ENCODE peak calls at places on chromosomes 11 and 22, in ten cellular contexts. P is GM23338, Y is spleen, Z is suprapubic skin, W is Panc1, D is transverse colon, U is HepG2, Q is K562, X is stomach, N is HL-60. H is an unnamed sample.

GRCh38 chr11:19768815-19769214 is 56.2 kb downstream of the NAV2 start:
- DNase-seq in P (no peak), Y (no peak), Z (no peak), W (no peak), D (no peak), U (no peak), Q (no peak), X (no peak), N (no peak), H (no peak)

GRCh38 chr11:828501-829115 is 889 bp downstream of the CRACR2B start:
- DNase-seq in P (no peak), Y (no peak), Z (no peak), W (no peak), D (no peak), U (no peak), Q (no peak), X (no peak), N (no peak), H (peak)

GRCh38 chr11:124863137-124863825 is 2.0 kb upstream of the ROBO3 start:
- DNase-seq in P (peak), Y (no peak), Z (peak), W (no peak), D (no peak), U (peak), Q (no peak), X (peak), N (no peak), H (peak)

GRCh38 chr22:29079218-29079901 is 6.5 kb downstream of the KREMEN1 start:
- DNase-seq in P (no peak), Y (no peak), Z (no peak), W (no peak), D (peak), U (no peak), Q (no peak), X (no peak), N (no peak), H (no peak)

GRCh38 chr11:134272381-134273316 is 3.5 kb upstream of the GLB1L3 start:
- DNase-seq in P (peak), Y (no peak), Z (no peak), W (no peak), D (no peak), U (peak), Q (peak), X (no peak), N (no peak), H (peak)

GRCh38 chr22:40818192-40818746 is 877 bp downstream of the SLC25A17 start:
- DNase-seq in P (no peak), Y (no peak), Z (no peak), W (no peak), D (no peak), U (no peak), Q (no peak), X (no peak), N (no peak), H (no peak)

GRCh38 chr11:37544491-37544890 is 946.5 kb upstream of the RAG2 start:
- DNase-seq in P (no peak), Y (no peak), Z (no peak), W (no peak), D (no peak), U (no peak), Q (no peak), X (no peak), N (no peak), H (no peak)

GRCh38 chr22:22161924-22162851 is 82.4 kb upstream of the VPREB1 start:
- DNase-seq in P (no peak), Y (peak), Z (no peak), W (no peak), D (peak), U (no peak), Q (peak), X (no peak), N (no peak), H (no peak)

GRCh38 chr11:71237853-71238252 is 14.5 kb downstream of the SHANK2 start:
- DNase-seq in P (no peak), Y (peak), Z (peak), W (no peak), D (no peak), U (no peak), Q (no peak), X (no peak), N (no peak), H (peak)

GRCh38 chr11:32751381-32751780 is 43.1 kb downstream of the CCDC73 start:
- DNase-seq in P (peak), Y (no peak), Z (no peak), W (no peak), D (no peak), U (no peak), Q (no peak), X (no peak), N (no peak), H (no peak)

GRCh38 chr22:20380486-20380885 is 13.5 kb upstream of the ZNF74 start:
- DNase-seq in P (no peak), Y (no peak), Z (no peak), W (no peak), D (no peak), U (no peak), Q (peak), X (no peak), N (no peak), H (no peak)

GRCh38 chr22:26828311-26828710 is 170.9 kb downstream of the MIAT start:
- DNase-seq in P (no peak), Y (no peak), Z (no peak), W (no peak), D (no peak), U (no peak), Q (no peak), X (no peak), N (no peak), H (no peak)

GRCh38 chr11:96052921-96053631 is 129.2 kb upstream of the MTMR2 start:
- DNase-seq in P (no peak), Y (no peak), Z (no peak), W (no peak), D (no peak), U (no peak), Q (no peak), X (no peak), N (no peak), H (no peak)

GRCh38 chr11:45384016-45384415 is 97.9 kb upstream of the SYT13 start:
- DNase-seq in P (no peak), Y (no peak), Z (no peak), W (no peak), D (no peak), U (no peak), Q (no peak), X (no peak), N (no peak), H (no peak)

GRCh38 chr22:42622061-42622710 is 7.5 kb upstream of the POLDIP3 start:
- DNase-seq in P (no peak), Y (no peak), Z (no peak), W (no peak), D (peak), U (no peak), Q (no peak), X (no peak), N (no peak), H (no peak)

GRCh38 chr11:87840786-87841185 is 334.5 kb downstream of the RAB38 start:
- DNase-seq in P (no peak), Y (no peak), Z (no peak), W (no peak), D (no peak), U (no peak), Q (no peak), X (no peak), N (no peak), H (no peak)

GRCh38 chr22:38641476-38641875 is 14.7 kb downstream of the FAM227A start:
- DNase-seq in P (no peak), Y (no peak), Z (no peak), W (no peak), D (no peak), U (no peak), Q (no peak), X (no peak), N (no peak), H (no peak)

GRCh38 chr11:61963282-61964057 is 4.0 kb downstream of the FTH1 start:
- DNase-seq in P (no peak), Y (peak), Z (peak), W (no peak), D (peak), U (no peak), Q (no peak), X (no peak), N (peak), H (peak)
- H3K4me3 ChIP-seq in P (no peak), Y (peak), Z (peak), W (peak), D (no peak), U (no peak), Q (no peak), X (peak), N (no peak), H (peak)

GRCh38 chr11:6111635-6112034 is 4.2 kb downstream of the OR56B4 start:
- DNase-seq in P (no peak), Y (no peak), Z (no peak), W (no peak), D (no peak), U (no peak), Q (no peak), X (no peak), N (no peak), H (no peak)

GRCh38 chr11:6116638-6117037 is 9.2 kb downstream of the OR56B4 start:
- DNase-seq in P (no peak), Y (no peak), Z (no peak), W (no peak), D (no peak), U (no peak), Q (no peak), X (no peak), N (no peak), H (no peak)
- TF ChIP-seq POLR2AphosphoS5 in P (no peak), Y (no peak), Z (no peak), W (no peak), D (no peak), U (no peak), Q (no peak), X (no peak), N (no peak), H (no peak)

DNA sequence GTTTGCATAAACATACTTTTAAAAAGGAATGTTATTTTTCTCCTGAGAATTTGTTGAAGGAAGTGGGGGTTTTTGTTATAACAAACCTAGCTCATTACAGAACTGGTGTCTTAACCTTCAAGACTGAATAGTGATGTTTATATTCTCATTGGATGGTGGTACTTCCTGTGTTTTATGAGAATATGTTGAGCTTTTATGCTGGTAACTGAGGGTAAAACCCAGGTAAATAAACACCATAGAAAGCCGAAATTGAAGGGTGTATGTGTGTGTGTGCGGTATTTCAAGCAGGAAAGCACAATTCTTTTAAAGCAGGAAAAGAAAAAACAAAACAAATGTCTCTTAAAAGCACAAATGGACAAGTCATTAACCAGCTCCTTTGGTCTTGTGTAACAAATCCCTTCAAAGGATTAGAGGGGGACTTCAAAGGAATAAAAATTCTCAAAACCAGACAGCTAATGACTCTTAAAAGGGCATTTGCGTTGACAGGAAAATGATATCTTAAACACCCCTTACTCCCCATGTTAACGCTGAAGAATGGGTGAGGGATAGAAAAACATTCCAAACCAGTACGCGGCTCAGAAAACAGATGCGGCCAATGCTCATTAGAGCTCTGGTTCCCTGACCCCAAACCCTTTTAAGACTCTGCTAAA is 23.8 kb downstream of the LMO2 start:
- DNase-seq in P (peak), Y (no peak), Z (no peak), W (no peak), D (no peak), U (no peak), Q (no peak), X (no peak), N (no peak), H (no peak)
- H3K4me3 ChIP-seq in P (peak), Y (peak), Z (peak), W (no peak), D (no peak), U (no peak), Q (peak), X (peak), N (peak), H (peak)

GRCh38 chr11:109342261-109342660 is 79.7 kb upstream of the C11orf87 start:
- DNase-seq in P (no peak), Y (no peak), Z (no peak), W (no peak), D (no peak), U (no peak), Q (no peak), X (no peak), N (no peak), H (no peak)
- TF ChIP-seq POLR2AphosphoS5 in P (no peak), Y (no peak), Z (no peak), W (no peak), D (no peak), U (no peak), Q (no peak), X (no peak), N (no peak), H (no peak)

DNA sequence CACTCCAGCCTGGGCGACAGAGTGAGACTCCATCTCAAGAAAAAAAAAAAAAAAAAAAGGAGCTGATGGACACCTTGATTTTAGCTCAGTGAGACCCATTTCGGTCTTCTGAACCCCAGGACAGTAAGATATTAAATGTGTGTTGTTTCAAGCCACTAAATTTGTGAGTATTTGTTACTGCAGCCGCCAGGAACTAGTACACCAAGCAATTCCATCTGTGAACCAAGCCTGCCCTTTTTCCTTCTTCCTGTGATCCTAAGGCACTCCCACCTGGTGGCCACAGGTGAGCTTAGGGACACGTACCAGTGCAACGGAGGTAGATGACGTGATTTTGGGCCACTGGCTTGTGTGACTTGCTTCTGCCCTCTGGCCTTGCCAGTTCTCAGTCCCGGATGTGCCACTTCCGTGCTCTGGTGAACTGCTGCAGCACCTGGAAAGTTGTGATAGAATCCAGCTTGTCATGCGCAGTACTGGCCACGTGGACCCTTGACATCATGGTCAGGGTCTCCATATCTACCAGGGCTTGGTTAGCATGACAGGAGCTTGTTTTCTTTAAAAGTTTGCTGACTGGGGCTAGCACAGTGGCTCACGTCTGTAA is 19.6 kb upstream of the ATXN10 start:
- DNase-seq in P (no peak), Y (peak), Z (no peak), W (no peak), D (no peak), U (no peak), Q (no peak), X (no peak), N (no peak), H (no peak)
- H3K4me3 ChIP-seq in P (no peak), Y (no peak), Z (no peak), W (no peak), D (no peak), U (no peak), Q (no peak), X (no peak), N (no peak), H (no peak)

GRCh38 chr11:62081378-62082291 is 42.2 kb upstream of the INCENP start:
- DNase-seq in P (peak), Y (peak), Z (peak), W (peak), D (peak), U (peak), Q (peak), X (peak), N (peak), H (peak)
- TF ChIP-seq POLR2AphosphoS5 in P (no peak), Y (peak), Z (no peak), W (no peak), D (no peak), U (no peak), Q (no peak), X (no peak), N (no peak), H (peak)

GRCh38 chr11:44067266-44067665 is 1.2 kb downstream of the ACCS start:
- DNase-seq in P (no peak), Y (no peak), Z (no peak), W (no peak), D (no peak), U (no peak), Q (no peak), X (no peak), N (no peak), H (no peak)
- H3K4me3 ChIP-seq in P (peak), Y (peak), Z (peak), W (peak), D (no peak), U (no peak), Q (peak), X (peak), N (no peak), H (no peak)

GRCh38 chr22:35961480-35961902 is 67.1 kb downstream of the RBFOX2 start:
- DNase-seq in P (peak), Y (no peak), Z (no peak), W (no peak), D (no peak), U (no peak), Q (no peak), X (no peak), N (no peak), H (no peak)
- TF ChIP-seq POLR2AphosphoS5 in P (no peak), Y (no peak), Z (no peak), W (no peak), D (no peak), U (no peak), Q (no peak), X (no peak), N (no peak), H (no peak)

H was measured in upper lobe of left lung.